ENCODE peak calls at places on chromosomes 4 and X, in seven cellular contexts. F, N, Q, J, E, T and B are unnamed samples.

GRCh38 chr4:110671679-110672078 is 48.8 kb upstream of the PITX2 start:
- DNase-seq in F (no peak), N (no peak), Q (no peak), J (no peak), E (no peak), T (no peak), B (no peak)

GRCh38 chr4:145723336-145723735 is 43.4 kb downstream of the C4orf51 start:
- DNase-seq in F (no peak), N (no peak), Q (no peak), J (no peak), E (no peak), T (no peak), B (no peak)

GRCh38 chr4:174631901-174632758 is 109.8 kb upstream of the HPGD start:
- DNase-seq in F (no peak), N (no peak), Q (no peak), J (peak; percentile 6), E (peak; percentile 62), T (no peak), B (peak; percentile 84)

GRCh38 chrX:79601336-79602131 is 234.4 kb upstream of the ITM2A start:
- DNase-seq in F (no peak), N (no peak), Q (no peak), J (no peak), E (no peak), T (no peak), B (no peak)

GRCh38 chr4:3225946-3226345 is 23.0 kb upstream of the MSANTD1 start:
- DNase-seq in F (no peak), N (peak; percentile 58), Q (no peak), J (no peak), E (no peak), T (no peak), B (no peak)

GRCh38 chr4:20127626-20128025 is 124.1 kb upstream of the SLIT2 start:
- DNase-seq in F (no peak), N (no peak), Q (no peak), J (no peak), E (no peak), T (no peak), B (no peak)

GRCh38 chr4:25160714-25161598 is 707 bp upstream of the SEPSECS start:
- DNase-seq in F (no peak), N (no peak), Q (no peak), J (no peak), E (no peak), T (no peak), B (peak; percentile 81)

GRCh38 chr4:3644849-3645627 is 112.8 kb upstream of the LRPAP1 start:
- DNase-seq in F (peak; percentile 63), N (no peak), Q (no peak), J (no peak), E (peak; percentile 13), T (no peak), B (no peak)

GRCh38 chrX:66408507-66408906 is 230.4 kb downstream of the EDA2R start:
- DNase-seq in F (no peak), N (no peak), Q (no peak), J (no peak), E (peak; percentile 4), T (no peak), B (peak; percentile 0)

GRCh38 chrX:85391185-85391878 is 11.9 kb upstream of the POF1B start:
- DNase-seq in F (no peak), N (no peak), Q (no peak), J (no peak), E (no peak), T (no peak), B (no peak)

GRCh38 chr4:72875138-72875537 is 194.4 kb downstream of the COX18 start:
- DNase-seq in F (no peak), N (no peak), Q (no peak), J (no peak), E (no peak), T (no peak), B (no peak)

GRCh38 chr4:158671665-158671914 is at the start of gene C4orf46:
- DNase-seq in F (no peak), N (no peak), Q (no peak), J (no peak), E (no peak), T (no peak), B (no peak)

GRCh38 chr4:57190651-57191481 is 80.7 kb upstream of the IGFBP7 start:
- DNase-seq in F (no peak), N (no peak), Q (no peak), J (peak; percentile 32), E (peak; percentile 49), T (peak; percentile 7), B (peak; percentile 57)

GRCh38 chr4:100795581-100795980 is 277.8 kb upstream of the EMCN start:
- DNase-seq in F (no peak), N (no peak), Q (no peak), J (no peak), E (no peak), T (no peak), B (no peak)

GRCh38 chr4:142318280-142318679 is 527.8 kb downstream of the INPP4B start:
- DNase-seq in F (no peak), N (no peak), Q (no peak), J (peak; percentile 60), E (no peak), T (no peak), B (no peak)

GRCh38 chr4:1833307-1834046 is 22.5 kb downstream of the LETM1 start:
- DNase-seq in F (no peak), N (no peak), Q (no peak), J (no peak), E (no peak), T (no peak), B (no peak)

GRCh38 chr4:3304831-3305609 is 12.2 kb downstream of the RGS12 start:
- DNase-seq in F (peak; percentile 50), N (peak; percentile 78), Q (peak; percentile 12), J (peak; percentile 76), E (no peak), T (no peak), B (no peak)

GRCh38 chrX:101619336-101619735 is 1.5 kb upstream of the ARMCX6 start:
- DNase-seq in F (no peak), N (no peak), Q (no peak), J (no peak), E (no peak), T (peak; percentile 7), B (peak; percentile 5)

GRCh38 chr4:69057620-69058409 is 38.5 kb upstream of the UGT2B7 start:
- DNase-seq in F (no peak), N (no peak), Q (no peak), J (no peak), E (no peak), T (no peak), B (no peak)

GRCh38 chrX:2507904-2508630 is 7.3 kb upstream of the DHRSX start:
- DNase-seq in F (no peak), N (peak; percentile 13), Q (no peak), J (no peak), E (no peak), T (no peak), B (no peak)

GRCh38 chr4:102614801-102615200 is 113.6 kb downstream of the NFKB1 start:
- DNase-seq in F (no peak), N (no peak), Q (no peak), J (no peak), E (no peak), T (no peak), B (no peak)
- TF ChIP-seq POLR2A in F (no peak), N (no peak), Q (no peak), J (no peak), E (no peak), T (no peak), B (no peak)

GRCh38 chr4:8225704-8226443 is 26.8 kb downstream of the SH3TC1 start:
- DNase-seq in F (no peak), N (no peak), Q (no peak), J (no peak), E (peak; percentile 15), T (no peak), B (no peak)

GRCh38 chr4:8228319-8229250 is 29.5 kb downstream of the SH3TC1 start:
- DNase-seq in F (peak; percentile 58), N (peak; percentile 86), Q (peak; percentile 61), J (peak; percentile 88), E (peak; percentile 82), T (peak; percentile 88), B (peak; percentile 62)

GRCh38 chr4:8227201-8227770 is 28.2 kb downstream of the SH3TC1 start:
- DNase-seq in F (no peak), N (no peak), Q (no peak), J (no peak), E (no peak), T (no peak), B (no peak)

GRCh38 chr4:8229341-8229975 is 30.4 kb downstream of the SH3TC1 start:
- DNase-seq in F (no peak), N (no peak), Q (no peak), J (no peak), E (no peak), T (no peak), B (no peak)

DNA sequence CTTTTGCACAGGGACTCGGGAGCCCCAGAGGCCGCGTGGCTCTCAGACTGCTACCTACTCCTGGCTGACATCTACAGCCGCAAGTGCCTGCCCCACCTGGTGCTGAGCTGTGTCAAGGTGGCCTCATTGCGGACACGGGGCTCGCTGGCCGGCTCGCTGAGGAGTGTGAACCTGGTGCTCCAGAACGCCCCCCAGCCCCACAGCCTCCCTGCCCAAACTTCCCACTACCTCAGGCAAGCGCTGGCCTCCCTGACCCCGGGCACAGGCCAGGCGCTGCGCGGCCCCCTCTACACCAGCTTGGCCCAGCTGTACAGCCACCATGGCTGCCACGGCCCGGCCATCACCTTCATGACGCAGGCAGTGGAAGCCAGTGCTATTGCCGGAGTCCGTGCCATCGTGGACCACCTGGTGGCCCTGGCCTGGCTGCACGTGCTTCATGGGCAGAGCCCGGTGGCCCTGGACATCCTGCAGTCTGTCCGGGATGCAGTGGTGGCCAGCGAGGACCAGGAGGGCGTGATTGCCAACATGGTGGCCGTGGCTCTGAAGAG is 28.8 kb downstream of the SH3TC1 start:
- DNase-seq in F (no peak), N (no peak), Q (no peak), J (no peak), E (no peak), T (no peak), B (no peak)
- TF ChIP-seq POLR2A in F (no peak), N (no peak), Q (no peak), J (no peak), E (no peak), T (no peak), B (no peak)

DNA sequence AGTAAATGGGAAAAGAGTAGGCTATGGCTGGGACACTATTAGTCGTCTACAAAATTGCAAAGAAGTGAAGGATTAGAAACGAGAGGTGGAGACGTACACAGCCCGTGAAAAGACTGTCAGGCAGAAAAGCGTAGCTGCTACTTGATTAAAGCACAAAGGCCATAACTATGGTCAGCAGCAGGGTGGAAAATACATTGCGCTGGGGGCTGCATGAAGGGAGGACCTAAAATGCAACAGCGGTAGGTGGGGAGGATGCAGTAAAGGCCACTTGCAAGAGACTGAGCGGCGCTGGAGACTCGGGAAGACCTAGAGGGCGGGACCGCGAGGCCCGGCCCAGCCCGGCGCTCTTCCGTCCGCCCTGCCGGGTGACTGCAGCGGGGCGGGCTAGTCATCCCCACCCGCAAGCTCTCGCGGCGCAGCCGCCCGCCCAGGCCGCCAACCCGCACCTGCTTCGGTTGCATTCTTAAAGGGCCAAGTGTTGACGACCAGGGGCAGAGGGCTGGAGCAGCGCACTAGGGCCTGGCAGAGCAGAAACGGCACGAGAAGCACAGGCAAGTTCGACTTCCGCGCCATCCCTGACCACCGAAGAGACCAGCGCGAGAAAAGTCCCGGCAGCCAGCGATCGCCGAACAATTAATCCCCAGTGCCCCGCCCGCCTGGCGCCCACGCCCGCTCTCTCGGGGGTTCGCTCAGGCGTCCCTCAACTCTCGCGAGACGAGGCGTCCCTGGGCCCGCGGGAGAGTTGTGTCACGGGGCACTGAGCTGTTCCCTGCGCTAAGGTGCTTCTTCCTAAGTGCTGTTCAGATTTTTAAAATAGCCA is at the start of gene AGA:
- DNase-seq in F (peak; percentile 96), N (peak; percentile 98), Q (peak; percentile 91), J (peak; percentile 94), E (peak; percentile 91), T (peak; percentile 99), B (peak; percentile 96)
- TF ChIP-seq POLR2A in F (peak; percentile 48), N (peak; percentile 11), Q (peak; percentile 67), J (peak; percentile 95), E (peak; percentile 63), T (no peak), B (peak; percentile 95)

GRCh38 chrX:41084360-41085104 is 713 bp upstream of the USP9X start:
- DNase-seq in F (peak; percentile 99), N (peak; percentile 100), Q (peak; percentile 97), J (peak; percentile 97), E (peak; percentile 99), T (peak; percentile 96), B (peak; percentile 99)
- TF ChIP-seq POLR2A in F (peak; percentile 42), N (peak; percentile 46), Q (peak; percentile 69), J (peak; percentile 78), E (peak; percentile 77), T (no peak), B (peak; percentile 95)